ENCODE peak calls at places on chromosomes 2 and 18, in four cellular contexts. I is neural progenitor cell, S is substantia nigra, C is H9. M is an unnamed sample.

GRCh38 chr2:68606759-68607158 is 36.6 kb upstream of the PROKR1 start:
- DNase-seq in I (no peak), S (no peak), C (no peak), M (no peak)

GRCh38 chr2:96622544-96622943 is 15.6 kb downstream of the KANSL3 start:
- DNase-seq in I (no peak), S (no peak), C (no peak), M (no peak)

GRCh38 chr2:118492335-118492734 is 355.1 kb downstream of the EN1 start:
- DNase-seq in I (no peak), S (no peak), C (no peak), M (no peak)

GRCh38 chr2:38683766-38684165 is 17.9 kb downstream of the GALM start:
- DNase-seq in I (no peak), S (no peak), C (no peak), M (no peak)

GRCh38 chr2:120958623-120959366 is 223.1 kb downstream of the GLI2 start:
- DNase-seq in I (peak), S (no peak), C (peak), M (no peak)

GRCh38 chr2:129709030-129709955 is 270.2 kb upstream of the RAB6C start:
- DNase-seq in I (no peak), S (no peak), C (peak), M (no peak)

GRCh38 chr2:8391584-8391983 is 290.3 kb upstream of the ID2 start:
- DNase-seq in I (no peak), S (no peak), C (no peak), M (no peak)

GRCh38 chr2:145380436-145381017 is 860.6 kb upstream of the ZEB2 start:
- DNase-seq in I (no peak), S (no peak), C (no peak), M (no peak)

GRCh38 chr2:17475285-17475684 is 43.0 kb downstream of the RAD51AP2 start:
- DNase-seq in I (no peak), S (no peak), C (no peak), M (no peak)

GRCh38 chr18:40662898-40663437 is 1292.1 kb upstream of the PIK3C3 start:
- DNase-seq in I (no peak), S (no peak), C (no peak), M (no peak)

GRCh38 chr18:54100466-54100865 is 124.0 kb downstream of the MBD2 start:
- DNase-seq in I (no peak), S (no peak), C (no peak), M (no peak)

GRCh38 chr2:171316220-171316619 is 117.6 kb downstream of the METTL8 start:
- DNase-seq in I (peak), S (no peak), C (peak), M (no peak)

GRCh38 chr18:58861353-58861752 is 3.3 kb upstream of the ZNF532 start:
- DNase-seq in I (peak), S (no peak), C (no peak), M (no peak)

GRCh38 chr2:23293063-23293462 is 91.9 kb upstream of the KLHL29 start:
- DNase-seq in I (no peak), S (no peak), C (no peak), M (no peak)

GRCh38 chr2:73907840-73908452 is 15.1 kb downstream of the ACTG2 start:
- DNase-seq in I (peak), S (no peak), C (peak), M (no peak)

GRCh38 chr2:1674276-1674675 is 70.0 kb downstream of the PXDN start:
- DNase-seq in I (no peak), S (no peak), C (no peak), M (no peak)
- H3K27ac ChIP-seq in I (no peak), S (no peak), C (no peak), M (no peak)

DNA sequence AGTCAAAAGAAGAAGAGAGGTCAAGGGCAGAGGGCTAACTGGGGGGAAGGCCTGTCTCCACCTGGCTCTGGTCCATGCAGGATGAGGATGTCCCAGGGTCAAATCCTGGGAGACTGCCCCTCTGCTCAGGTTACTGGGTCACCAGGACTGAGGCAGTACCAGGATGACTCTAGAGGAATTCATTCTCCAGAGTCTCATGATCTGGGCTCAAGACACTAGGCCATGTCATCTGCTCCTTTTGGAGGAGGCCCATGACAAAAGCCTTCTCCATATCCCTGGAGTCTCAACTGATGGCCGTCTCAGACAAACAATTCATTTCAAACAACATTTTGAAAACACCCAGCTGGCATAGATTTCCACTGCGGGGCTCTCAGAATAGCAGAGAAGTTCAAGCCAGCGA is 49.0 kb upstream of the LCLAT1 start:
- DNase-seq in I (no peak), S (no peak), C (no peak), M (no peak)
- H3K27ac ChIP-seq in I (no peak), S (no peak), C (no peak), M (no peak)

GRCh38 chr2:163732718-163733117 is 3.1 kb downstream of the FIGN start:
- DNase-seq in I (no peak), S (no peak), C (no peak), M (no peak)

GRCh38 chr2:163729874-163730273 is 5.9 kb downstream of the FIGN start:
- DNase-seq in I (no peak), S (no peak), C (no peak), M (no peak)

GRCh38 chr2:163731735-163732134 is 4.1 kb downstream of the FIGN start:
- DNase-seq in I (no peak), S (no peak), C (no peak), M (no peak)

GRCh38 chr2:163733301-163733938 is 2.4 kb downstream of the FIGN start:
- DNase-seq in I (no peak), S (no peak), C (no peak), M (no peak)

GRCh38 chr2:163730556-163730955 is 5.3 kb downstream of the FIGN start:
- DNase-seq in I (no peak), S (no peak), C (no peak), M (no peak)
- H3K27ac ChIP-seq in I (no peak), S (no peak), C (no peak), M (peak)

DNA sequence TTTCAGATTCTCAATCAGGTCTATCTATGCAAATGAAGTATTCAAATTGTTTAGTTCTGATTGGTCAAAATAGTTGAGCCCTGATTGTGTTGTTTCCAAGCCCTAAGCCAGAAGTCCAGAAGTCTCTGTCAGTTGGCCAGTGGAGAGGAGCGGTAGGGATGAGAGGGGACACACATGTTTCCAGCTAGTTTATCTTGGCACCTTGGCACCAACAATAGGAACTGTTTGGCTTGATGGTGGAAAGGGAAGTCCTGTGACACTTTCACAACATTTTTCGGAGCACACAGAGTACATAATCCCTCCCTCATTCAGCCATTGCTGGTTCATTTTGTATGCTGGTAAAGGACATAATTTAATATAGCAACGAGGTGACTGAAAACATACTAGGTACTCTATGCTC is 1661.6 kb downstream of the SUCLG1 start:
- DNase-seq in I (no peak), S (no peak), C (no peak), M (no peak)
- H3K27ac ChIP-seq in I (no peak), S (no peak), C (no peak), M (no peak)

GRCh38 chr18:68229351-68229750 is 485.6 kb downstream of the TMX3 start:
- DNase-seq in I (no peak), S (no peak), C (no peak), M (no peak)
- H3K27ac ChIP-seq in I (no peak), S (no peak), C (no peak), M (no peak)

DNA sequence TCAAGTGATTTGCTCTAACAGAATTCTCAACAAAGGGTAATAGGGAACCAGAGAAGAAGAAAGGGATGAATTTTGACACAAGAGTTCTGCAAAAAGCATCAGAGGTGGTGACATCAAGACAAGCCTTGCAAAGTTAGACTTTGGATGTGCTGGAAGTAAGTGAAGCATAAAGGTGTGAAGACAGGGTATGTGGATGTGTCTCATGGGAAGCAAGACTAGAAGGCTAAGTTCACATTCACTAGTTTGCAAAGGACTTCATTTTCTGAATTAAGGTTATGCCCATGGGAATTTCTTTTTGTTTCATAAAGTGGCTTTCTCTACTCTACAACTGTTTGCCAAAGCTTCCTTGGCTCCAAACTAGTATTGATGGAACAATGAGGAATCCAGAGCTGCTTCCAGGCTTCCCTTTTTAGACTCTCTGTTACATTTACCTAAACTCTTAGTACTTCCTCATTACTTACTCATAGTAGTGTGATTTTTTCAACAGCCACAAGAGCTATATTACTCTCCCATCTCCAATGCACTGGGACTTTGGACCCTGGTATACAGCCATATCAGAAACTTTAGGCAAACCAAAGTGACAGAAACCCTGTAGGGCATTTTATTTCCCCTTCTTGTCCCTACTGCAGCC is 21.1 kb upstream of the IHH start:
- DNase-seq in I (no peak), S (no peak), C (no peak), M (no peak)
- H3K27ac ChIP-seq in I (no peak), S (no peak), C (no peak), M (no peak)

GRCh38 chr18:75090336-75090735 is 118.6 kb downstream of the PTGR3 start:
- DNase-seq in I (no peak), S (no peak), C (no peak), M (no peak)

GRCh38 chr18:75089748-75090327 is 119.1 kb downstream of the PTGR3 start:
- DNase-seq in I (no peak), S (no peak), C (no peak), M (no peak)

GRCh38 chr18:75088021-75088506 is 120.9 kb downstream of the PTGR3 start:
- DNase-seq in I (no peak), S (no peak), C (no peak), M (no peak)

GRCh38 chr18:75087119-75088020 is 121.6 kb downstream of the PTGR3 start:
- DNase-seq in I (no peak), S (no peak), C (no peak), M (no peak)

GRCh38 chr18:75088622-75089211 is 120.2 kb downstream of the PTGR3 start:
- DNase-seq in I (no peak), S (no peak), C (no peak), M (no peak)
- H3K27ac ChIP-seq in I (no peak), S (no peak), C (no peak), M (no peak)

DNA sequence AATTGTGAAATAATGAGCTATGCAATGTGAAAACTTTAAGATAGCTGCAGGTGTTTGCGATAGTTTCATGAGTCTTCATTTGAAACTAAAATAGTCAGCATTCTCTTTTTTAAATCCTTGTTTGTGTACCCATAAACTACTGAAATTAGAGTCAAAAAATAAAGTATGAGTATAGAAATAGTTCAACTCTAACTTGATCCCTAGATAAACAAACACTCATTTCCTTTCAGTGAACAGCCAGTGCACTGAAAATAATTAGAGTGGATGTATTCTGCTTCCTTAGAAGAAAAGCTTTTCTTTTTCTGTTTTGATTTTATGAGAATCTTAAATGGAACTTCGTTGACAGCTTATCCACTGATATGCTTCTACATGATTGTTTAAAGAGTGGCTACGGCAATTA is 1033.4 kb downstream of the SOCS6 start:
- DNase-seq in I (no peak), S (no peak), C (no peak), M (no peak)
- H3K27ac ChIP-seq in I (no peak), S (no peak), C (no peak), M (no peak)

M was measured in caudate nucleus.